ENCODE peak calls at places on chromosomes 12 and 14, in seven cellular contexts. F, H, Q, L, A, O and T are unnamed samples.

GRCh38 chr14:100019156-100019882 is 45.9 kb upstream of the EVL start:
- DNase-seq in F (no peak), H (no peak), Q (no peak), L (no peak), A (no peak), O (no peak), T (peak; percentile 19)

GRCh38 chr12:106066726-106067325 is 71.9 kb downstream of the NUAK1 start:
- DNase-seq in F (no peak), H (no peak), Q (no peak), L (no peak), A (no peak), O (no peak), T (no peak)

GRCh38 chr12:48001426-48002178 is 2.7 kb downstream of the COL2A1 start:
- DNase-seq in F (no peak), H (peak; percentile 34), Q (peak; percentile 38), L (peak; percentile 46), A (no peak), O (no peak), T (peak; percentile 85)

GRCh38 chr12:79560165-79560889 is 130.4 kb downstream of the PAWR start:
- DNase-seq in F (no peak), H (no peak), Q (no peak), L (no peak), A (no peak), O (no peak), T (no peak)

GRCh38 chr12:93741741-93742085 is 64.5 kb downstream of the CRADD start:
- DNase-seq in F (no peak), H (no peak), Q (no peak), L (peak; percentile 34), A (no peak), O (peak; percentile 24), T (peak; percentile 15)

GRCh38 chr12:41188058-41188840 is at the start of gene PDZRN4:
- DNase-seq in F (no peak), H (no peak), Q (peak; percentile 12), L (peak; percentile 24), A (peak; percentile 79), O (peak; percentile 6), T (peak; percentile 72)

GRCh38 chr12:22042981-22043669 is 2.9 kb upstream of the CMAS start:
- DNase-seq in F (peak; percentile 15), H (no peak), Q (no peak), L (no peak), A (no peak), O (no peak), T (no peak)

GRCh38 chr14:68669644-68670343 is 123.1 kb downstream of the ZFP36L1 start:
- DNase-seq in F (no peak), H (peak; percentile 10), Q (no peak), L (no peak), A (peak; percentile 64), O (no peak), T (no peak)

GRCh38 chr14:61253064-61253753 is 27.9 kb downstream of the TMEM30B start:
- DNase-seq in F (no peak), H (no peak), Q (peak; percentile 8), L (no peak), A (no peak), O (no peak), T (no peak)

GRCh38 chr12:111841236-111841749 is 735 bp upstream of the MAPKAPK5 start:
- DNase-seq in F (peak; percentile 2), H (no peak), Q (no peak), L (peak; percentile 56), A (no peak), O (peak; percentile 37), T (no peak)

GRCh38 chr14:100889641-100890040 is 13.9 kb downstream of the RTL1 start:
- DNase-seq in F (no peak), H (no peak), Q (no peak), L (no peak), A (no peak), O (no peak), T (no peak)

GRCh38 chr12:127120851-127121250 is 1146.1 kb upstream of the TMEM132C start:
- DNase-seq in F (no peak), H (no peak), Q (no peak), L (no peak), A (no peak), O (no peak), T (no peak)

GRCh38 chr12:18296201-18296908 is 35.0 kb downstream of the PIK3C2G start:
- DNase-seq in F (no peak), H (no peak), Q (no peak), L (no peak), A (no peak), O (no peak), T (no peak)

GRCh38 chr12:46843811-46844210 is 18.0 kb upstream of the SLC38A4 start:
- DNase-seq in F (no peak), H (no peak), Q (no peak), L (no peak), A (no peak), O (no peak), T (no peak)

GRCh38 chr12:4293299-4293941 is 19.9 kb downstream of the CCND2 start:
- DNase-seq in F (no peak), H (no peak), Q (no peak), L (no peak), A (no peak), O (no peak), T (no peak)

GRCh38 chr14:104891664-104892500 is 26.8 kb downstream of the CEP170B start:
- DNase-seq in F (no peak), H (peak; percentile 12), Q (peak; percentile 10), L (no peak), A (peak; percentile 61), O (no peak), T (no peak)

GRCh38 chr14:22737052-22737451 is 29.4 kb upstream of the OXA1L start:
- DNase-seq in F (no peak), H (no peak), Q (no peak), L (peak; percentile 78), A (no peak), O (peak; percentile 74), T (no peak)

GRCh38 chr12:25994252-25994651 is 35.8 kb downstream of the RASSF8 start:
- DNase-seq in F (no peak), H (no peak), Q (no peak), L (no peak), A (no peak), O (no peak), T (no peak)

GRCh38 chr14:88289214-88289613 is 33.9 kb downstream of the KCNK10 start:
- DNase-seq in F (no peak), H (no peak), Q (no peak), L (no peak), A (no peak), O (no peak), T (no peak)

GRCh38 chr12:95998611-95999300 is 2.6 kb upstream of the HAL start:
- DNase-seq in F (peak; percentile 25), H (peak; percentile 41), Q (peak; percentile 65), L (peak; percentile 75), A (no peak), O (peak; percentile 72), T (peak; percentile 33)

GRCh38 chr14:77100961-77101360 is 2.9 kb downstream of the CIPC start:
- DNase-seq in F (no peak), H (no peak), Q (peak; percentile 26), L (no peak), A (no peak), O (peak; percentile 16), T (no peak)

GRCh38 chr14:73723799-73724621 is 9.8 kb upstream of the PNMA1 start:
- DNase-seq in F (no peak), H (no peak), Q (no peak), L (no peak), A (peak; percentile 96), O (no peak), T (no peak)
- TF ChIP-seq CTCF in F (no peak), H (no peak), Q (no peak), L (no peak), A (no peak), O (no peak), T (no peak)

GRCh38 chr12:107318804-107319535 is 225.6 kb upstream of the CRY1 start:
- DNase-seq in F (no peak), H (peak; percentile 17), Q (peak; percentile 13), L (peak; percentile 31), A (no peak), O (no peak), T (peak; percentile 52)

GRCh38 chr12:107319536-107320030 is 226.2 kb upstream of the CRY1 start:
- DNase-seq in F (no peak), H (no peak), Q (no peak), L (peak; percentile 29), A (no peak), O (no peak), T (peak; percentile 50)

GRCh38 chr12:107318554-107318803 is 225.1 kb upstream of the CRY1 start:
- DNase-seq in F (no peak), H (no peak), Q (peak; percentile 10), L (no peak), A (no peak), O (no peak), T (no peak)

GRCh38 chr12:107320031-107320928 is 226.9 kb upstream of the CRY1 start:
- DNase-seq in F (no peak), H (peak; percentile 14), Q (peak; percentile 40), L (peak; percentile 37), A (no peak), O (no peak), T (peak; percentile 71)

GRCh38 chr12:107317751-107318553 is 224.6 kb upstream of the CRY1 start:
- DNase-seq in F (no peak), H (peak; percentile 78), Q (peak; percentile 54), L (peak; percentile 62), A (no peak), O (peak; percentile 44), T (peak; percentile 94)
- TF ChIP-seq CTCF in F (peak; percentile 48), H (peak; percentile 28), Q (no peak), L (no peak), A (no peak), O (no peak), T (peak; percentile 45)

GRCh38 chr14:86055512-86055911 is 525.6 kb downstream of the FLRT2 start:
- DNase-seq in F (no peak), H (no peak), Q (no peak), L (no peak), A (no peak), O (no peak), T (no peak)

GRCh38 chr14:86052868-86053267 is 522.9 kb downstream of the FLRT2 start:
- DNase-seq in F (no peak), H (no peak), Q (no peak), L (no peak), A (no peak), O (no peak), T (no peak)

GRCh38 chr14:86057018-86057667 is 527.2 kb downstream of the FLRT2 start:
- DNase-seq in F (no peak), H (peak; percentile 16), Q (peak; percentile 14), L (no peak), A (no peak), O (peak; percentile 6), T (peak; percentile 35)
- TF ChIP-seq CTCF in F (peak; percentile 83), H (peak; percentile 51), Q (peak; percentile 76), L (peak; percentile 38), A (peak; percentile 26), O (peak; percentile 44), T (peak; percentile 97)

DNA sequence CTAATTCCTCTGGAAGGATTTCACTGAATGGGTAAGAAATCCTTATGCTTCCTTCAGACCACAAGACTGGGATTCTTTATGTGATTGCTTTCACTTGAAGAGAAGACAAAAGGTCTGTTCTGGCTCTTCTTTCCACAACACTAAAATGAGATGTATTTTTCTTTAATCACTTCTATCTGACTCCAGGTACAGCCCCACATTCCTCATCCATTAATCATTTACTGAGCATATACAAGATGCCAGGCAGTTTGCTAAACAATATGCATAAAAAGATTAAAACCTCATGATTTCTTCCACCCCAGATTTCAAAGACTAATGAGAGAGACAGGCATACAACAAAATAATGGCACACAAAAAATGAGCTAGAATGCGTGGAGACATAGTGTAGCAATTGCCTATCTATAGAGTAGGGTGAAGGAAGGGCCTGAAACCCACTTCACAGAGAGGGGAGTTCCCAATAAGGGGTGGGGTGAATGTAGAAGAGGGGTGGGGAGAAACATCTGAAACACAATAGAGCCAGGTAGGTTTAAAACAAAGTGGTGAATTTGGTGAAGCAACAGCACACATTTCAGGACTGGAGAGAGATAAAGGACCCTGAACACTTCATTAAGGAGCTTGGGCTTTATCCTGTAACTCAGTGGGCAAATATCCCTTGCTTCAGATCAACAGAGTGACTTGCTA is 65.1 kb upstream of the PRB2 start:
- DNase-seq in F (no peak), H (no peak), Q (no peak), L (no peak), A (no peak), O (no peak), T (no peak)
- TF ChIP-seq CTCF in F (no peak), H (no peak), Q (no peak), L (no peak), A (no peak), O (no peak), T (no peak)